ENCODE peak calls at places on chromosomes 4 and X, in seven cellular contexts. One of them, this sample, is unnamed.
A peak's percentile ranks its signal among the peaks of the same experiment; 100 is the strongest.

GRCh38 chr4:159107203-159107921 is 4.5 kb downstream of the RAPGEF2 start:
- DNase-seq in heart right ventricle: no peak
- DNase-seq in colonic mucosa: no peak
- DNase-seq in adrenal gland: no peak
- DNase-seq in OCI-LY7: no peak
- DNase-seq in mucosa of descending colon: no peak
- DNase-seq in osteoblast: peak; percentile 9
- DNase-seq in this sample: no peak

GRCh38 chr4:103098331-103098730 is 1.3 kb downstream of the BDH2 start:
- DNase-seq in OCI-LY7: no peak
- DNase-seq in osteoblast: no peak
- DNase-seq in adrenal gland: no peak
- DNase-seq in colonic mucosa: no peak
- DNase-seq in heart right ventricle: no peak
- DNase-seq in mucosa of descending colon: no peak
- DNase-seq in this sample: no peak

GRCh38 chr4:71290481-71290880 is 48.3 kb upstream of the SLC4A4 start:
- DNase-seq in osteoblast: peak; percentile 63
- DNase-seq in heart right ventricle: no peak
- DNase-seq in adrenal gland: no peak
- DNase-seq in colonic mucosa: no peak
- DNase-seq in mucosa of descending colon: no peak
- DNase-seq in OCI-LY7: no peak
- DNase-seq in this sample: no peak

GRCh38 chrX:34563061-34563460 is 94.0 kb downstream of the TMEM47 start:
- DNase-seq in colonic mucosa: no peak
- DNase-seq in mucosa of descending colon: no peak
- DNase-seq in OCI-LY7: no peak
- DNase-seq in adrenal gland: no peak
- DNase-seq in osteoblast: no peak
- DNase-seq in heart right ventricle: no peak
- DNase-seq in this sample: no peak

GRCh38 chr4:107392951-107393350 is 327.1 kb downstream of the PAPSS1 start:
- DNase-seq in heart right ventricle: no peak
- DNase-seq in OCI-LY7: no peak
- DNase-seq in osteoblast: no peak
- DNase-seq in adrenal gland: no peak
- DNase-seq in colonic mucosa: peak; percentile 19
- DNase-seq in mucosa of descending colon: no peak
- DNase-seq in this sample: no peak

GRCh38 chrX:17014216-17014615 is 67.8 kb downstream of the REPS2 start:
- DNase-seq in colonic mucosa: no peak
- DNase-seq in heart right ventricle: no peak
- DNase-seq in mucosa of descending colon: no peak
- DNase-seq in OCI-LY7: no peak
- DNase-seq in adrenal gland: no peak
- DNase-seq in osteoblast: no peak
- DNase-seq in this sample: no peak

GRCh38 chrX:85003655-85004244 is at the start of gene APOOL:
- DNase-seq in OCI-LY7: peak; percentile 79
- DNase-seq in heart right ventricle: peak; percentile 89
- DNase-seq in osteoblast: peak; percentile 76
- DNase-seq in adrenal gland: peak; percentile 90
- DNase-seq in colonic mucosa: peak; percentile 90
- DNase-seq in mucosa of descending colon: peak; percentile 92
- DNase-seq in this sample: peak; percentile 79

GRCh38 chr4:145909773-145910172 is 28.9 kb downstream of the ZNF827 start:
- DNase-seq in colonic mucosa: peak; percentile 77
- DNase-seq in OCI-LY7: no peak
- DNase-seq in osteoblast: no peak
- DNase-seq in adrenal gland: no peak
- DNase-seq in heart right ventricle: peak; percentile 38
- DNase-seq in mucosa of descending colon: peak; percentile 85
- DNase-seq in this sample: peak; percentile 40

GRCh38 chrX:40418413-40419195 is 162.2 kb upstream of the ATP6AP2 start:
- DNase-seq in adrenal gland: no peak
- DNase-seq in colonic mucosa: no peak
- DNase-seq in heart right ventricle: no peak
- DNase-seq in mucosa of descending colon: no peak
- DNase-seq in osteoblast: no peak
- DNase-seq in OCI-LY7: no peak
- DNase-seq in this sample: no peak

GRCh38 chr4:47071863-47072441 is 40.6 kb downstream of the GABRB1 start:
- DNase-seq in osteoblast: no peak
- DNase-seq in heart right ventricle: no peak
- DNase-seq in mucosa of descending colon: no peak
- DNase-seq in OCI-LY7: no peak
- DNase-seq in colonic mucosa: no peak
- DNase-seq in adrenal gland: no peak
- DNase-seq in this sample: no peak

GRCh38 chr4:81166431-81166830 is 48.6 kb downstream of the PRKG2 start:
- DNase-seq in heart right ventricle: no peak
- DNase-seq in OCI-LY7: no peak
- DNase-seq in adrenal gland: no peak
- DNase-seq in mucosa of descending colon: no peak
- DNase-seq in colonic mucosa: no peak
- DNase-seq in osteoblast: no peak
- DNase-seq in this sample: no peak

GRCh38 chrX:19747672-19748610 is 139.5 kb downstream of the SH3KBP1 start:
- DNase-seq in colonic mucosa: no peak
- DNase-seq in adrenal gland: no peak
- DNase-seq in mucosa of descending colon: peak; percentile 31
- DNase-seq in OCI-LY7: peak; percentile 83
- DNase-seq in osteoblast: no peak
- DNase-seq in heart right ventricle: no peak
- DNase-seq in this sample: no peak

GRCh38 chr4:139656614-139657486 is 8.8 kb upstream of the MGST2 start:
- DNase-seq in colonic mucosa: peak; percentile 55
- DNase-seq in adrenal gland: peak; percentile 71
- DNase-seq in OCI-LY7: peak; percentile 81
- DNase-seq in mucosa of descending colon: peak; percentile 63
- DNase-seq in heart right ventricle: peak; percentile 62
- DNase-seq in osteoblast: peak; percentile 88
- DNase-seq in this sample: peak; percentile 59

GRCh38 chr4:23279377-23279988 is 586.7 kb downstream of the GBA3 start:
- DNase-seq in OCI-LY7: no peak
- DNase-seq in colonic mucosa: no peak
- DNase-seq in mucosa of descending colon: no peak
- DNase-seq in adrenal gland: no peak
- DNase-seq in osteoblast: no peak
- DNase-seq in heart right ventricle: no peak
- DNase-seq in this sample: no peak

GRCh38 chrX:140434347-140434746 is 70.5 kb downstream of the SOX3 start:
- DNase-seq in osteoblast: no peak
- DNase-seq in mucosa of descending colon: no peak
- DNase-seq in adrenal gland: no peak
- DNase-seq in heart right ventricle: no peak
- DNase-seq in colonic mucosa: no peak
- DNase-seq in OCI-LY7: no peak
- DNase-seq in this sample: no peak

GRCh38 chr4:52051213-52051614 is at the start of gene SPATA18:
- DNase-seq in colonic mucosa: peak; percentile 50
- DNase-seq in mucosa of descending colon: peak; percentile 40
- DNase-seq in adrenal gland: peak; percentile 19
- DNase-seq in OCI-LY7: no peak
- DNase-seq in heart right ventricle: peak; percentile 11
- DNase-seq in osteoblast: peak; percentile 89
- DNase-seq in this sample: peak; percentile 27

GRCh38 chrX:10512741-10513140 is 107.6 kb downstream of the MID1 start:
- DNase-seq in heart right ventricle: no peak
- DNase-seq in mucosa of descending colon: no peak
- DNase-seq in colonic mucosa: no peak
- DNase-seq in OCI-LY7: no peak
- DNase-seq in adrenal gland: no peak
- DNase-seq in osteoblast: no peak
- DNase-seq in this sample: no peak

GRCh38 chrX:134210465-134210864 is 26.5 kb upstream of the CCDC160 start:
- DNase-seq in osteoblast: no peak
- DNase-seq in heart right ventricle: no peak
- DNase-seq in colonic mucosa: no peak
- DNase-seq in adrenal gland: no peak
- DNase-seq in mucosa of descending colon: no peak
- DNase-seq in OCI-LY7: no peak
- DNase-seq in this sample: no peak

DNA sequence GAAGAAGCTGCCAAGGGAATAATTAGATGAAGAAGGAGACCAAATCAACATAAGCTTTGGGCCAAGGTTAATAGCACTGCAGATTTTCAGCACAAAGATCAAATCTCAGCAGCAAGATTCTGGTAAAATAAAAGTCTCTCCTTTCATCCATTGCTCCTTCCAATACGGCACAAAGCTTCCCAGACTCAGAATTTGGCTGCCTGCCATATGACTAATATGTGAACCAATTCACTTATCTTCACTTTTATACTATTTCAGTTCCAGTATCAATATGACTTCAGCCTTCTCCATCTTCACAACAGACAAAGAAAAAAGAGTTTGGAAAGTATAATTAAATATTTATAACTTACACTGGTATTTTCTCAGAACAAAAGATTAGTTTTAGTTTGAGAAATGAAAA is 978.3 kb upstream of the GRID2 start:
- DNase-seq in colonic mucosa: no peak
- DNase-seq in mucosa of descending colon: no peak
- DNase-seq in osteoblast: no peak
- DNase-seq in heart right ventricle: no peak
- DNase-seq in OCI-LY7: no peak
- DNase-seq in adrenal gland: peak; percentile 58
- DNase-seq in this sample: no peak
- H3K4me3 ChIP-seq in colonic mucosa: no peak overlapping the region
- H3K4me3 ChIP-seq in mucosa of descending colon: no peak overlapping the region
- H3K4me3 ChIP-seq in osteoblast: no peak overlapping the region
- H3K4me3 ChIP-seq in heart right ventricle: no peak overlapping the region
- H3K4me3 ChIP-seq in OCI-LY7: no peak overlapping the region
- H3K4me3 ChIP-seq in adrenal gland: no peak overlapping the region
- H3K4me3 ChIP-seq in this sample: no peak overlapping the region

GRCh38 chr4:18593297-18594002 is 571.9 kb upstream of the LCORL start:
- DNase-seq in colonic mucosa: peak; percentile 41
- DNase-seq in heart right ventricle: peak; percentile 55
- DNase-seq in osteoblast: peak; percentile 83
- DNase-seq in adrenal gland: peak; percentile 45
- DNase-seq in OCI-LY7: peak; percentile 71
- DNase-seq in mucosa of descending colon: peak; percentile 66
- DNase-seq in this sample: peak; percentile 28
- H3K4me3 ChIP-seq in colonic mucosa: no peak overlapping the region
- H3K4me3 ChIP-seq in heart right ventricle: no peak overlapping the region
- H3K4me3 ChIP-seq in osteoblast: peak overlapping the region; percentile 63
- H3K4me3 ChIP-seq in adrenal gland: no peak overlapping the region
- H3K4me3 ChIP-seq in OCI-LY7: no peak overlapping the region
- H3K4me3 ChIP-seq in mucosa of descending colon: no peak overlapping the region
- H3K4me3 ChIP-seq in this sample: no peak overlapping the region

GRCh38 chrX:104564335-104564734 is 1.7 kb upstream of the IL1RAPL2 start:
- DNase-seq in OCI-LY7: no peak
- DNase-seq in colonic mucosa: no peak
- DNase-seq in adrenal gland: no peak
- DNase-seq in mucosa of descending colon: no peak
- DNase-seq in osteoblast: no peak
- DNase-seq in heart right ventricle: no peak
- DNase-seq in this sample: no peak

GRCh38 chrX:104566921-104567501 is 1.0 kb downstream of the IL1RAPL2 start:
- DNase-seq in colonic mucosa: no peak
- DNase-seq in heart right ventricle: no peak
- DNase-seq in mucosa of descending colon: no peak
- DNase-seq in adrenal gland: no peak
- DNase-seq in OCI-LY7: no peak
- DNase-seq in osteoblast: no peak
- DNase-seq in this sample: no peak

GRCh38 chrX:104564921-104565703 is 887 bp upstream of the IL1RAPL2 start:
- DNase-seq in adrenal gland: no peak
- DNase-seq in mucosa of descending colon: no peak
- DNase-seq in OCI-LY7: no peak
- DNase-seq in colonic mucosa: no peak
- DNase-seq in osteoblast: peak; percentile 62
- DNase-seq in heart right ventricle: no peak
- DNase-seq in this sample: no peak

GRCh38 chrX:104567506-104567905 is 1.5 kb downstream of the IL1RAPL2 start:
- DNase-seq in colonic mucosa: no peak
- DNase-seq in OCI-LY7: no peak
- DNase-seq in mucosa of descending colon: no peak
- DNase-seq in osteoblast: no peak
- DNase-seq in heart right ventricle: no peak
- DNase-seq in adrenal gland: no peak
- DNase-seq in this sample: no peak

GRCh38 chrX:104565791-104566687 is at the start of gene IL1RAPL2:
- DNase-seq in heart right ventricle: peak; percentile 4
- DNase-seq in osteoblast: no peak
- DNase-seq in colonic mucosa: peak; percentile 38
- DNase-seq in mucosa of descending colon: peak; percentile 36
- DNase-seq in OCI-LY7: no peak
- DNase-seq in adrenal gland: no peak
- DNase-seq in this sample: no peak
- H3K4me3 ChIP-seq in heart right ventricle: peak within 1 kb of the TSS; percentile 23
- H3K4me3 ChIP-seq in osteoblast: no peak within 1 kb of the TSS
- H3K4me3 ChIP-seq in colonic mucosa: no peak within 1 kb of the TSS
- H3K4me3 ChIP-seq in mucosa of descending colon: no peak within 1 kb of the TSS
- H3K4me3 ChIP-seq in OCI-LY7: no peak within 1 kb of the TSS
- H3K4me3 ChIP-seq in adrenal gland: no peak within 1 kb of the TSS
- H3K4me3 ChIP-seq in this sample: no peak within 1 kb of the TSS

GRCh38 chr4:182577411-182577810 is 334.2 kb downstream of the TENM3 start:
- DNase-seq in heart right ventricle: no peak
- DNase-seq in adrenal gland: no peak
- DNase-seq in colonic mucosa: no peak
- DNase-seq in osteoblast: no peak
- DNase-seq in mucosa of descending colon: no peak
- DNase-seq in OCI-LY7: no peak
- DNase-seq in this sample: no peak

GRCh38 chr4:182576609-182577289 is 333.5 kb downstream of the TENM3 start:
- DNase-seq in adrenal gland: no peak
- DNase-seq in heart right ventricle: no peak
- DNase-seq in osteoblast: no peak
- DNase-seq in colonic mucosa: no peak
- DNase-seq in mucosa of descending colon: no peak
- DNase-seq in OCI-LY7: no peak
- DNase-seq in this sample: no peak

GRCh38 chr4:182578402-182578801 is 335.2 kb downstream of the TENM3 start:
- DNase-seq in osteoblast: peak; percentile 63
- DNase-seq in mucosa of descending colon: no peak
- DNase-seq in colonic mucosa: no peak
- DNase-seq in OCI-LY7: no peak
- DNase-seq in heart right ventricle: no peak
- DNase-seq in adrenal gland: no peak
- DNase-seq in this sample: no peak

GRCh38 chr4:182574706-182575105 is 331.5 kb downstream of the TENM3 start:
- DNase-seq in mucosa of descending colon: no peak
- DNase-seq in osteoblast: no peak
- DNase-seq in OCI-LY7: no peak
- DNase-seq in heart right ventricle: no peak
- DNase-seq in colonic mucosa: no peak
- DNase-seq in adrenal gland: no peak
- DNase-seq in this sample: no peak

DNA sequence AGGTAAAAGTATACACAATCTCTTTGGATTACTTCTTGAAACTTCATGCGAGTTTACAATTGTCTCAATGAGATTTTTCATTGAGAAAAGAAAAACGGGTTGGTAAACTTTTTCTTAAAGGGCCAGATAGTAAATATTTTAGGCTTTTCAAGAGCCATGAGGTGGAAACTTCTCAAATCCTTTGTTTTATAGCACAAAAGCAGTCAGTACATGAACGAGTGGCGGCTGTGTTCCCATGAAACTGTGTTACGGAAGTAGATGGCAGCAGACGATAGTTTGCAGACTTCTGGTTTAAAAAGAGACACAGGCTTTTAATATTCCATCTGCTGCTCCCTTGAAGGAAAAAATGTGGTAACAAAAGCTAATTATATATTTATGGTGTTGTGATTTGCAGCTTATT is 332.0 kb downstream of the TENM3 start:
- DNase-seq in adrenal gland: no peak
- DNase-seq in heart right ventricle: no peak
- DNase-seq in mucosa of descending colon: no peak
- DNase-seq in OCI-LY7: no peak
- DNase-seq in colonic mucosa: no peak
- DNase-seq in osteoblast: no peak
- DNase-seq in this sample: no peak
- H3K4me3 ChIP-seq in adrenal gland: no peak overlapping the region
- H3K4me3 ChIP-seq in heart right ventricle: no peak overlapping the region
- H3K4me3 ChIP-seq in mucosa of descending colon: no peak overlapping the region
- H3K4me3 ChIP-seq in OCI-LY7: no peak overlapping the region
- H3K4me3 ChIP-seq in colonic mucosa: no peak overlapping the region
- H3K4me3 ChIP-seq in osteoblast: no peak overlapping the region
- H3K4me3 ChIP-seq in this sample: no peak overlapping the region